ENCODE peak calls at places on chromosomes 1 and 21, in nine cellular contexts. F is ovary; D is CD8-positive, alpha-beta T cell; R is GM12878; A is A549; Y is body of pancreas; B is psoas muscle; U is breast epithelium; G is CD4-positive, CD25-positive, alpha-beta regulatory T cell. O is an unnamed sample.

GRCh38 chr1:212737559-212737958 is 37.9 kb upstream of the BATF3 start:
- DNase-seq in A (no peak), D (no peak), Y (no peak), B (no peak), F (no peak), U (no peak), R (no peak), G (no peak), O (no peak)

GRCh38 chr1:27935721-27936120 is 921 bp downstream of the SMPDL3B start:
- DNase-seq in G (no peak), B (no peak), A (no peak), U (no peak), F (no peak), Y (no peak), R (no peak), D (no peak), O (no peak)

GRCh38 chr21:40120944-40121575 is 253.8 kb downstream of the PCP4 start:
- DNase-seq in R (no peak), A (peak; percentile 11), B (no peak), Y (no peak), F (no peak), G (no peak), U (no peak), D (no peak), O (no peak)

GRCh38 chr1:179816196-179816960 is 61.2 kb downstream of the TOR1AIP2 start:
- DNase-seq in U (no peak), F (peak; percentile 51), R (no peak), D (no peak), A (no peak), B (peak; percentile 63), G (no peak), Y (no peak), O (no peak)

GRCh38 chr1:1426496-1426960 is 5.5 kb upstream of the ANKRD65 start:
- DNase-seq in A (peak; percentile 3), F (no peak), Y (no peak), D (no peak), B (no peak), R (no peak), U (no peak), G (no peak), O (no peak)

GRCh38 chr21:39774252-39774651 is 29.3 kb downstream of the IGSF5 start:
- DNase-seq in U (no peak), R (no peak), A (no peak), B (no peak), F (no peak), D (no peak), G (no peak), Y (no peak), O (no peak)

GRCh38 chr1:167408355-167408754 is 110.0 kb downstream of the CD247 start:
- DNase-seq in B (no peak), A (no peak), D (no peak), R (no peak), F (no peak), Y (no peak), G (no peak), U (no peak), O (no peak)

GRCh38 chr21:37431243-37431642 is 64.7 kb downstream of the DYRK1A start:
- DNase-seq in R (no peak), F (no peak), D (no peak), A (no peak), B (no peak), Y (no peak), G (no peak), U (no peak), O (no peak)

GRCh38 chr1:208107817-208108608 is 136.2 kb downstream of the PLXNA2 start:
- DNase-seq in R (no peak), U (no peak), D (no peak), B (peak; percentile 76), G (no peak), A (peak; percentile 28), F (peak; percentile 46), Y (no peak), O (no peak)

GRCh38 chr1:29433830-29434229 is 197.5 kb downstream of the PTPRU start:
- DNase-seq in Y (no peak), B (no peak), F (no peak), R (no peak), D (no peak), U (no peak), G (no peak), A (no peak), O (no peak)

DNA sequence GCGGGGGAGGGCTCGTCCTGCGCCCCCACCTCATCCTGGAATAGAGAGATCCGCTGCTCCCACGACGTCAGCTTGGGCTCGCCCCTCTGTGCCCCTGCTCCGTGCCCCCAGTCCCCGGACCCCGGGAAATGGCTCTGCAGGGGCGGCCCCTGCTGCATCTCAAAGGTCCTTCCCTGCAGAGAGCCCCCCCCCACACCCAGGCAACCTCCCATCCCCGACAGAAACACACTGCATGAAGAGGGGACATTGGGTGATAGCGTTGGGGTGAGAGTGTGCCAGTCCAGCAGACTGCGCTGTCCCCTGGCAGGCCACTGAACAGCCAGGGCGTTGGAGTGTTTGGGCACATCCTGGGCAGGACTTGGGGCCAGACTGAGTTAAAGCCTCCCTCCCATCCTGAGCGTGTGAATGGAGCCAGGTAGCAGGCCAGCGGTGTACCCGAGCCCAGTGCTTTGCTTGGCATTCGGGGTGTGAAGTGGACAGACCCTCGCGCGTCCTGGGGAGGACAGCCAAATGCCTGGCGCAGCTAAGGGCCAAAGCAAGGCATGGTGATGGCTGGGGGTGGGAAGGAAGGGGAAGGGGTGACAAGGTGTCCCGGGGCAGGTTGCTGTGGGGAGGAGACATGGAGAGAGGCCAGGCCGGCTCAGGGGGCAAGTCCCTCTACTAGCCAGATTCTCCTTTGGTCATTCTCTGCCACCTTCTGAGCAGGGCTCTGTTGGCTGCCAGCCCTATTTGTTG is 633 bp upstream of the ETNK2 start:
- DNase-seq in G (no peak), Y (no peak), R (no peak), F (peak; percentile 56), A (no peak), D (no peak), B (no peak), U (no peak), O (no peak)
- H3K27ac ChIP-seq in G (no peak overlapping the region), Y (peak overlapping the region; percentile 72), R (no peak overlapping the region), F (peak overlapping the region; percentile 66), A (peak overlapping the region; percentile 85), D (no peak overlapping the region), B (peak overlapping the region; percentile 36), U (peak overlapping the region; percentile 97), O (no peak overlapping the region)

GRCh38 chr21:29347274-29347681 is 48.6 kb downstream of the BACH1 start:
- DNase-seq in U (no peak), R (no peak), G (no peak), F (no peak), B (no peak), D (no peak), Y (no peak), A (no peak), O (no peak)
- H3K27ac ChIP-seq in U (no peak overlapping the region), R (peak overlapping the region; percentile 33), G (no peak overlapping the region), F (no peak overlapping the region), B (no peak overlapping the region), D (no peak overlapping the region), Y (no peak overlapping the region), A (no peak overlapping the region), O (no peak overlapping the region)

GRCh38 chr1:93827633-93828436 is 51.2 kb downstream of the DNTTIP2 start:
- DNase-seq in F (no peak), Y (no peak), A (peak; percentile 45), U (no peak), D (no peak), G (no peak), B (no peak), R (no peak), O (no peak)

GRCh38 chr1:93829061-93829460 is 49.9 kb downstream of the DNTTIP2 start:
- DNase-seq in F (no peak), B (no peak), Y (no peak), A (no peak), R (no peak), U (no peak), D (no peak), G (no peak), O (no peak)

GRCh38 chr1:93828437-93828756 is 50.6 kb downstream of the DNTTIP2 start:
- DNase-seq in Y (no peak), F (no peak), B (no peak), D (no peak), R (no peak), A (no peak), U (no peak), G (no peak), O (no peak)

GRCh38 chr1:93824869-93825268 is 54.1 kb downstream of the DNTTIP2 start:
- DNase-seq in U (no peak), A (no peak), B (no peak), Y (no peak), G (no peak), F (no peak), D (no peak), R (no peak), O (no peak)

GRCh38 chr1:93827128-93827527 is 51.9 kb downstream of the DNTTIP2 start:
- DNase-seq in A (no peak), B (no peak), G (no peak), Y (no peak), D (no peak), F (no peak), R (no peak), U (no peak), O (no peak)
- H3K27ac ChIP-seq in A (peak overlapping the region; percentile 80), B (no peak overlapping the region), G (no peak overlapping the region), Y (no peak overlapping the region), D (no peak overlapping the region), F (no peak overlapping the region), R (no peak overlapping the region), U (no peak overlapping the region), O (no peak overlapping the region)

GRCh38 chr1:51420867-51421627 is 90.7 kb upstream of the TTC39A start:
- DNase-seq in U (no peak), D (no peak), F (no peak), G (no peak), B (no peak), Y (no peak), R (no peak), A (no peak), O (no peak)

GRCh38 chr1:51421961-51422360 is 91.6 kb upstream of the TTC39A start:
- DNase-seq in F (no peak), D (no peak), Y (no peak), G (peak; percentile 43), B (no peak), U (no peak), R (no peak), A (peak; percentile 24), O (peak; percentile 58)

GRCh38 chr1:51422367-51423097 is 92.2 kb upstream of the TTC39A start:
- DNase-seq in Y (no peak), F (no peak), B (no peak), U (no peak), A (no peak), R (no peak), G (no peak), D (no peak), O (no peak)

GRCh38 chr1:51425273-51425672 is 93.8 kb downstream of the EPS15 start:
- DNase-seq in U (no peak), Y (no peak), G (no peak), D (no peak), A (no peak), R (no peak), F (no peak), B (no peak), O (no peak)

DNA sequence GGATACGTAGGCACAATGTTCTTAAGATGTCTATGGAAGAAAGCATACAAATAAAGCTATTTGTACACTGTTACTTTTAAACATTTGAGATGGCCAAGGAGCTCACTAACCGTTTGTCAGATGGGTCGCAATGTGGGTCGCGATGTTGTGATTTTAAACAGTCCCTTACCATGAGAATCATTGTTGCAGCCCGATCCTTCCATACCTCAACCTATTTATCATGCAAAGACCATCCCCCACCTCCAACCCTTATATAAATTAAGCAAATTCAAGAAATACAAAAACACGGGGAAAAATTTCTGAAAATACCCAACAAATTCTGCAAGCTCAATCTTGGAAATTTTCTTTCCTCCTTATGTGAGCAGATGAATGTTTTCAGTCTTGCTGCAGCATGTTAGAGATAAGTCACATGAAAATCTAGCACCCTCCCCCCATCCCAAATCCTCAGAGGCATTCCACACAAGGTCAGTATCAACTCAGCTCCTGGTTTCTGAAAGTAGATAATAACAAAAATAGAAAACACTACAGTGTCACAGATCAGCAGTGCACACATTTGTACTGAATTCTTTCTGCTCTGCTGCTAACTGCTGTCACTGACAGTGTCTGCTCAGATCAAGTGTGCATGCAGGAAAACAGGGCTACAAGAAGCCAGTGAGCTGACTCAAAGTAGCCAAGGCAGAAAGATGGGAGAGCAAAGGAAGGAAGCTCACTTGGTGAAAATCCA is 92.9 kb upstream of the TTC39A start:
- DNase-seq in F (no peak), Y (no peak), D (no peak), A (no peak), R (no peak), G (no peak), B (no peak), U (no peak), O (no peak)
- H3K27ac ChIP-seq in F (no peak overlapping the region), Y (no peak overlapping the region), D (no peak overlapping the region), A (no peak overlapping the region), R (no peak overlapping the region), G (no peak overlapping the region), B (peak overlapping the region; percentile 10), U (no peak overlapping the region), O (no peak overlapping the region)

O was measured in SK-N-MC.